ENCODE peak calls at places on chromosome 6, in five cellular contexts. V is cardiac muscle cell, W is uterus, A is mammary epithelial cell, U is lower lobe of right lung. I is an unnamed sample. For H3K36me3, the result is how much of the 10 kb centered on the place peaks cover.

GRCh38 chr6:12472601-12473038 is 182.5 kb downstream of the EDN1 start:
- DNase-seq in V (no peak), W (peak), A (peak), U (peak), I (peak)

GRCh38 chr6:156657311-156657710 is 119.9 kb upstream of the ARID1B start:
- DNase-seq in V (peak), W (no peak), A (no peak), U (no peak), I (peak)

GRCh38 chr6:116996842-116997241 is 119.8 kb downstream of the RFX6 start:
- DNase-seq in V (no peak), W (no peak), A (no peak), U (no peak), I (no peak)

GRCh38 chr6:1407499-1407990 is 18.2 kb downstream of the FOXF2 start:
- DNase-seq in V (no peak), W (no peak), A (no peak), U (no peak), I (no peak)

GRCh38 chr6:7078856-7079255 is 28.9 kb upstream of the RREB1 start:
- DNase-seq in V (no peak), W (no peak), A (no peak), U (no peak), I (no peak)

GRCh38 chr6:13733178-13733851 is 21.7 kb upstream of the RANBP9 start:
- DNase-seq in V (no peak), W (peak), A (peak), U (peak), I (peak)

GRCh38 chr6:145091827-145092164 is 643.5 kb downstream of the EPM2A start:
- DNase-seq in V (no peak), W (no peak), A (no peak), U (no peak), I (no peak)

GRCh38 chr6:49300911-49301310 is 162.1 kb downstream of the MMUT start:
- DNase-seq in V (no peak), W (no peak), A (no peak), U (no peak), I (no peak)

GRCh38 chr6:35477028-35477427 is 8.8 kb downstream of the RPL10A start:
- DNase-seq in V (no peak), W (no peak), A (no peak), U (no peak), I (no peak)

GRCh38 chr6:82365011-82365751 is 1.6 kb downstream of the TPBG start:
- DNase-seq in V (peak), W (peak), A (peak), U (peak), I (no peak)

GRCh38 chr6:13767121-13767794 is 47.1 kb downstream of the MCUR1 start:
- DNase-seq in V (peak), W (peak), A (no peak), U (no peak), I (peak)

GRCh38 chr6:16747232-16748027 is 13.8 kb downstream of the ATXN1 start:
- DNase-seq in V (no peak), W (no peak), A (peak), U (no peak), I (no peak)

GRCh38 chr6:87710090-87710489 is 8.1 kb upstream of the AKIRIN2 start:
- DNase-seq in V (no peak), W (no peak), A (no peak), U (no peak), I (no peak)

GRCh38 chr6:110404602-110405001 is 10.8 kb downstream of the DDO start:
- DNase-seq in V (peak), W (no peak), A (no peak), U (no peak), I (no peak)

GRCh38 chr6:163255265-163255664 is 159.3 kb upstream of the QKI start:
- DNase-seq in V (no peak), W (no peak), A (no peak), U (no peak), I (no peak)

GRCh38 chr6:25050356-25050755 is 114.6 kb upstream of the RIPOR2 start:
- DNase-seq in V (no peak), W (peak), A (peak), U (no peak), I (no peak)

GRCh38 chr6:153125032-153125431 is 6.0 kb downstream of the RGS17 start:
- DNase-seq in V (no peak), W (no peak), A (no peak), U (no peak), I (no peak)

GRCh38 chr6:126117251-126117650 is 130.9 kb downstream of the TRMT11 start:
- DNase-seq in V (no peak), W (no peak), A (no peak), U (no peak), I (no peak)

GRCh38 chr6:124947821-124948451 is 14.3 kb upstream of the RNF217 start:
- DNase-seq in V (no peak), W (no peak), A (peak), U (no peak), I (no peak)

GRCh38 chr6:15464211-15464725 is 198.6 kb downstream of the DTNBP1 start:
- DNase-seq in V (peak), W (no peak), A (no peak), U (no peak), I (no peak)

GRCh38 chr6:155185544-155185943 is 78.3 kb upstream of the CLDN20 start:
- DNase-seq in V (no peak), W (no peak), A (peak), U (no peak), I (no peak)

GRCh38 chr6:107496041-107496440 is 6.1 kb downstream of the SOBP start:
- DNase-seq in V (no peak), W (no peak), A (no peak), U (no peak), I (no peak)

GRCh38 chr6:43433148-43433547 is 5.8 kb downstream of the ABCC10 start:
- DNase-seq in V (no peak), W (no peak), A (no peak), U (no peak), I (no peak)

GRCh38 chr6:124870611-124871201 is 91.5 kb upstream of the RNF217 start:
- DNase-seq in V (peak), W (no peak), A (peak), U (no peak), I (no peak)

GRCh38 chr6:161444966-161445799 is 171.3 kb upstream of the AGPAT4 start:
- DNase-seq in V (no peak), W (no peak), A (no peak), U (no peak), I (no peak)

GRCh38 chr6:3847521-3847920 is 1.7 kb upstream of the FAM50B start:
- DNase-seq in V (no peak), W (no peak), A (no peak), U (no peak), I (no peak)

GRCh38 chr6:169451065-169451840 is 197.6 kb upstream of the THBS2 start:
- DNase-seq in V (no peak), W (no peak), A (no peak), U (no peak), I (no peak)

GRCh38 chr6:19137419-19138035 is 699.6 kb upstream of the ID4 start:
- DNase-seq in V (no peak), W (no peak), A (no peak), U (no peak), I (no peak)

GRCh38 chr6:22943331-22943730 is 374.0 kb downstream of the HDGFL1 start:
- DNase-seq in V (no peak), W (no peak), A (no peak), U (no peak), I (no peak)

GRCh38 chr6:85452441-85452881 is 2.6 kb downstream of the NT5E start:
- DNase-seq in V (no peak), W (no peak), A (no peak), U (no peak), I (no peak)

GRCh38 chr6:13517116-13517515 is 29.7 kb upstream of the GFOD1 start:
- DNase-seq in V (no peak), W (no peak), A (peak), U (no peak), I (no peak)

GRCh38 chr6:125534430-125535263 is 214.8 kb upstream of the HEY2 start:
- DNase-seq in V (no peak), W (no peak), A (no peak), U (no peak), I (no peak)

GRCh38 chr6:121055572-121056163 is 278.6 kb downstream of the TBC1D32 start:
- DNase-seq in V (peak), W (no peak), A (peak), U (no peak), I (no peak)

GRCh38 chr6:55456016-55456415 is 123.0 kb downstream of the HMGCLL1 start:
- DNase-seq in V (no peak), W (no peak), A (no peak), U (no peak), I (no peak)

GRCh38 chr6:46849361-46849690 is 56.1 kb downstream of the MEP1A start:
- DNase-seq in V (no peak), W (no peak), A (peak), U (no peak), I (no peak)

DNA sequence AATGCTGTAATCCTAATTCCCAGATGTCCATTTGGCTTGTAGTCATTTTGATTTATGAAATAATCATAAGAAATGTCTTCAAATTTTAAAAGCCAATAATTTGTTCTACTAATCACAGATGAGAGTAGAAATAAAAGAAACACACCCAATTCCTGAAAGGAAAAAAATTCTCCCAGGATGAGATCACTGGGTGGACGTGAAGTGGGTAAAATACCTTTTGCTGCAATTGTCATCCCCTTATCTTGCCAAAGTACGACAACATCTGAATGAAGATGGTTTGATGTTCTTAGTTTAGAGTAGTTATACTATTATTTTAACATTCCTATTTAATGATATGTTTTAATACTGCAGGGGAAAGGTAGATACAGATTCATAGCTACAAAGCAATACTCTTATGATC is 33.7 kb downstream of the MTHFD1L start:
- DNase-seq in V (no peak), W (no peak), A (no peak), U (no peak), I (no peak)
- H3K36me3 ChIP-seq in V (under half), W (under half), A (under half), U (under half), I (under half)

GRCh38 chr6:6074190-6074589 is 67.5 kb upstream of the NRN1 start:
- DNase-seq in V (no peak), W (no peak), A (no peak), U (no peak), I (no peak)
- H3K36me3 ChIP-seq in V (under half), W (under half), A (under half), U (under half), I (under half)

DNA sequence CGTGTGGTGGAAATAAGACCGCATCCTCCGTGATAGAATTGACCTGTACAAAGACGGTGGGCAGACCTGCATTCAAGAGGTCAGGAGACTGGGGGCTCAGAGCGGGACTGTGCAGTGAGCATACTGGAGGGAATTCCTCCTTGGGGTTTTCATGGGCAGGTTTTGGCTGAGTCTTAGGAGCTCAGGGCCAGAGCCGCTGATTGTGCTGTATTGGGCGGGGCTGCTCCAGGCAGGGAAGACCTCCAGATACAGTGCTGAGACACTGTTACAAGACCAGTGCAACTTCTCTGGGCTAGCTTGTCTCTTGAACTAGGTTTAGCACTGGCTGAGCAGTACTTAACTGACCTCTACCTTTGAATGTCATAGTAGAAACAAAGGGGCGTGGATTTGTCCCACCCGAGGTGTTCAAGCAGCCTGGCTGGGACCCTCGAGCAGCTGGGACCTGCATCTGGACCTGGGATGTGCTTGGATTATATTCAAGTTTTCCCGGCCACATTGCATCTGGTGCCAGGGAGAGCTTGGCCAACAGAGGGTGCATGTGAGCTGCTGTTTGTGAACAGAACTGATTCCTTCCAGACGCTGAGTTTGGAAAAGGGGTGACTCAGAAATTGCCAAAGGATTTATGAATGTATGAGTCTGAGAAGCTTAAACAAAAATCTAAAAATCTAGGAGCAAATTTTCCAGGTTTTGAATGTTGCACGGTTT is 33.4 kb upstream of the SLC22A1 start:
- DNase-seq in V (peak), W (peak), A (peak), U (no peak), I (peak)
- H3K36me3 ChIP-seq in V (half or more), W (under half), A (under half), U (half or more), I (half or more)

DNA sequence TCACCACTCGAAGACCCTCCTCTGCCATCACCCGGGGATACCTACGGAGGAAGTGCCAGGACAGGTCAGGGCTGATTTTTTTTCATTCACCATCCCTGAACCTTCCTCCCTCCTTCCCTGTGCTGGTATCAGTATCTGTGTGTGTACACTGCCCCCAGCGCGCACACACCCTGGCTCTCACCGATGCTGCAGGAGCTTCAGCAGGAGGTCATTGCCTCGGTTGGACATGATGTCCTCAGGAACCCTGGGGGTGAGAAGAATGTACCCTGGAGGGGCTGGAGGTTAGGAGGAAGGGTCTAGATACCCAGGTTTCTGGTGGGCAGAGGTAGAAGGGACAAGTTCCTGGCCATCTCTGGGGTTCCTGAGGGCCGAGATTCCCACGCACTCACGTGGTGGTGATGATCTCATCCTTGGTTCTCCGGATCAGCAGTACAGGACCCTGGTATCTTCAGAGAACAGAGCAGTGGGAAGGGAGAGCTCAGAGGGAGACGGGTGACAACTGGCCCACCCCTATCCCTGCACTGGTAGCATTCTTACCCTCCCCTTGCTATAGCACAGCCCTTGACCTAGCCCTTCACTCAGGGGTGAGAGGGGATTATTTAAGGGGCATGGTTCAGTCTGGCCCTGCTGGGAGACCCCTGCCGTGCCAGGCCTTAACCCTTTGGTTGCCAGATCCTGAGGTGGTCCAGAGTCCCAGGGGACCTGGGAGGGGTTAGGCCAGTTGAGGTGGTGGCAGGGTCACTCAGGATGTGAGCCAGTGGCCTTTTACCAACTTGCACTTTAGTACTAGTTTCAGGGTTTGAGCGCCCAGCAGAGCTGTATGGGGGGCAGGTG is 7.2 kb upstream of the LY6G5C start:
- DNase-seq in V (no peak), W (no peak), A (no peak), U (no peak), I (no peak)
- H3K36me3 ChIP-seq in V (under half), W (under half), A (under half), U (half or more), I (half or more)

GRCh38 chr6:96532399-96532798 is 10.8 kb downstream of the UFL1 start:
- DNase-seq in V (no peak), W (no peak), A (no peak), U (no peak), I (no peak)
- H3K36me3 ChIP-seq in V (half or more), W (under half), A (under half), U (half or more), I (half or more)

GRCh38 chr6:114159727-114160126 is 183.1 kb downstream of the HS3ST5 start:
- DNase-seq in V (no peak), W (no peak), A (no peak), U (no peak), I (no peak)
- H3K36me3 ChIP-seq in V (under half), W (under half), A (under half), U (under half), I (under half)

I was measured in left ventricle myocardium inferior.